ENCODE peak calls at places on chromosomes 13 and 19, in four cellular contexts. E is K562, V is HepG2, Y is GM12878. C is an unnamed sample.

GRCh38 chr13:25541434-25542123 is 169.8 kb downstream of the ATP8A2 start:
- DNase-seq in Y (no peak), E (no peak), V (no peak), C (no peak)

GRCh38 chr19:2201473-2202148 is 34.5 kb downstream of the PLEKHJ1 start:
- DNase-seq in V (no peak), E (no peak), Y (no peak), C (no peak)

GRCh38 chr13:80571346-80572307 is 230.7 kb upstream of the SPRY2 start:
- DNase-seq in Y (no peak), V (no peak), E (no peak), C (no peak)

GRCh38 chr13:113763254-113763653 is 4.2 kb downstream of the TMEM255B start:
- DNase-seq in Y (no peak), V (no peak), E (no peak), C (no peak)

GRCh38 chr13:51435002-51435578 is 17.7 kb downstream of the INTS6 start:
- DNase-seq in E (no peak), V (no peak), Y (no peak), C (no peak)

GRCh38 chr19:2283835-2284507 is 2.0 kb upstream of the PEAK3 start:
- DNase-seq in Y (no peak), V (no peak), E (no peak), C (no peak)

GRCh38 chr13:114070098-114070799 is 62.2 kb downstream of the RASA3 start:
- DNase-seq in V (no peak), E (no peak), Y (no peak), C (no peak)

GRCh38 chr13:45015300-45015699 is 26.0 kb downstream of the GPALPP1 start:
- DNase-seq in V (no peak), Y (no peak), E (no peak), C (no peak)

GRCh38 chr13:80962173-80962572 is 621.2 kb upstream of the SPRY2 start:
- DNase-seq in Y (no peak), V (no peak), E (no peak), C (no peak)

GRCh38 chr13:73171926-73172325 is 113.1 kb downstream of the KLF5 start:
- DNase-seq in E (no peak), Y (no peak), V (no peak), C (peak; percentile 24)

GRCh38 chr19:11699931-11700794 is 38.6 kb downstream of the ZNF823 start:
- DNase-seq in E (peak; percentile 29), V (peak; percentile 33), Y (no peak), C (no peak)

GRCh38 chr19:1957562-1958248 is 16.7 kb downstream of the CSNK1G2 start:
- DNase-seq in Y (no peak), E (no peak), V (no peak), C (no peak)

GRCh38 chr19:34733266-34733825 is 697 bp upstream of the ZNF181 start:
- DNase-seq in Y (no peak), V (peak; percentile 80), E (peak; percentile 42), C (peak; percentile 36)

GRCh38 chr13:113904411-113904810 is 40.5 kb upstream of the GAS6 start:
- DNase-seq in V (peak; percentile 25), E (no peak), Y (no peak), C (peak; percentile 66)

GRCh38 chr19:13839193-13839937 is 37.6 kb upstream of the NANOS3 start:
- DNase-seq in E (peak; percentile 71), V (no peak), Y (peak; percentile 69), C (peak; percentile 57)

GRCh38 chr19:42436006-42436405 is 6.7 kb downstream of the CXCL17 start:
- DNase-seq in Y (no peak), E (no peak), V (peak; percentile 42), C (no peak)

GRCh38 chr13:44274838-44275237 is 98.8 kb upstream of the SERP2 start:
- DNase-seq in Y (no peak), V (no peak), E (no peak), C (no peak)

GRCh38 chr19:18202759-18203407 is 959 bp downstream of the RAB3A start:
- DNase-seq in V (no peak), E (peak; percentile 48), Y (no peak), C (peak; percentile 71)

DNA sequence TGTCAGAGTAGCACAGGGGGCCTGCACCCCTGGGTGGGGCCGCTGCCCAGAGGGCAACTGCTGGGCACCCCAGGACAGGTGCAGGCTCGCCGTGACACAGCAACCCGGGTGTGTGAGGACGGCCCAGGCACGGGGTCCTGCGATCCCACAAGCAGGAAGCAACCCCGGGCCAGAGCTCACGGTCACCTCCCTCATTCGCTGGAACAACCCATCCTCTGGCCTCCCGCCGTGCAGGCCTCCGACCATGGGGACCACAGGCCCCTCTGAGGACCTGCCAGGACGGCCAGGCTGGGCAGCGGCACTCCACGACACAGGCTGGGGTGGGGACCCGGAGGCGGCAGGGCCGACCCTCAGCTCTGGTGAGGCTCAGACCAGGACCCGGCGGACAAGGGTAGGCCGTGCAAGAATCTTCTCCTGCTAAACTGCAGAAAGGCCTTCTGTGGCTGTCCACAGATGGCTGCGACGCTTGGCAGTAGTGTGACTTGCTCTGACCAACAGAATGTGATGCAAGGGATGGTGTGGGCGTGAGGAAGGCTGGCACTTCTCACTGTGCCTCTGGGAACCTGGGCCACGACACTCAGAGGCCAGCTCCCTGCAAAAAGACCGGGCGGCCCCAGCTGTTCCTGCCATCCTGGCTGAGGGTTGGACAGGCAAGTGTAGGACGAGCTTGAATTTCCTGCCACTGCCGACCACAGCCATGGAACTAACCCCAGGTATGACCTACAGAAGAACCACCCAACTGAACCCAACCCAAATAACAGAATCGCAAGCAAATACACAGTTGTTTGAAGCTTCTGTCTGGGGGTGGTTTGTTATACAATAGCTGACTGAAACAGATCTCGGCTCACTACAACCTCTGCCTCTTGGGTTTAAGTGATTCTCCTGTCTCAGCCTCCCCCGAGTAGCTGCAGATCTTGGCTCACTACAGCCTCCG is 26.5 kb downstream of the PIP5K1C start:
- DNase-seq in E (no peak), V (no peak), Y (no peak), C (no peak)
- TF ChIP-seq NR2C2 in E (no peak), V (no peak), Y (no peak), C (no peak)

GRCh38 chr19:32289566-32290210 is 55.7 kb upstream of the ZNF507 start:
- DNase-seq in E (no peak), V (no peak), Y (no peak), C (no peak)

GRCh38 chr19:32294871-32295438 is 50.5 kb upstream of the ZNF507 start:
- DNase-seq in Y (no peak), V (no peak), E (no peak), C (no peak)

GRCh38 chr19:32287086-32287485 is 58.3 kb upstream of the ZNF507 start:
- DNase-seq in Y (no peak), E (no peak), V (no peak), C (no peak)

GRCh38 chr19:32287811-32288227 is 57.6 kb upstream of the ZNF507 start:
- DNase-seq in E (peak; percentile 21), Y (no peak), V (peak; percentile 67), C (peak; percentile 87)

GRCh38 chr19:32291876-32292275 is 53.5 kb upstream of the ZNF507 start:
- DNase-seq in E (no peak), V (no peak), Y (no peak), C (no peak)
- TF ChIP-seq ETV6 in E (no peak), V (no peak), Y (no peak), C (no peak)

GRCh38 chr19:14985133-14985532 is 5.5 kb upstream of the SLC1A6 start:
- DNase-seq in Y (no peak), E (no peak), V (no peak), C (no peak)
- TF ChIP-seq NR2C2 in Y (no peak), E (no peak), V (no peak), C (no peak)

GRCh38 chr13:106378263-106378662 is 157.2 kb downstream of the EFNB2 start:
- DNase-seq in V (no peak), Y (no peak), E (no peak), C (no peak)

GRCh38 chr13:106374631-106375030 is 160.8 kb downstream of the EFNB2 start:
- DNase-seq in E (no peak), V (no peak), Y (no peak), C (no peak)

GRCh38 chr13:106375085-106375484 is 160.4 kb downstream of the EFNB2 start:
- DNase-seq in V (no peak), Y (no peak), E (no peak), C (no peak)

GRCh38 chr13:106377341-106377740 is 158.1 kb downstream of the EFNB2 start:
- DNase-seq in E (no peak), V (no peak), Y (no peak), C (no peak)

DNA sequence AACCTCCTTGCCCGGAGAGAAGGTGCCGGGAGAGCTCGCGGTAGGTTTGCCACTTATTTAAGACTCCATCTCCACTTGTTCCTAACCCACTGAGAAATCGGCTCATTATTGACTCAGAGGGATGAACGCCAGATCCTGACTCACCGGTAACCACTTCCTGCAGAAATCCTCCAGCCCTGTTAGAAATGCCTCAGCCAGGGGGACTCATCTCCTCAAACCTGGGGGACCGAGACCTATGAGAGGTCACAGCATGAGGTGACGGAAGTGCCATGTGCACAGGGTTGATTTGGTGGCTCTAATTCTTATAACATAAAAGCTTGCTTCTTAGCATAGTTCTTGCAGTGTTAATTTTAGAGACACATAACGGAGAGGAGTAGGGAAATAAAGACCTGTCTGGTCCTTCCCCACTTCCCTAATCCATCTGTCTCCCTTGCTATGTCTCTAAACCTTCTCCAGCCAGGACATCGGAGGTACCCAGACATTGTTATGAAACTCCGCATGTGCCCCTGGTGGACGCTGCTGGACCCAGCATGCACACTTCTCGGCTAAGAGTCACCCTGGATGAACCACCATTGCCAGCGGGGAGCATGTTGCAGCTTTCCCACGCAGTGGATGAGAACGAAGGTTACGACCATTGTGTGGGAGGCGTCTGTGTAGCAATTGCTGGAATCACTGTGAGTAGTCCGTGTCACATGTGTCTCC is 158.9 kb downstream of the EFNB2 start:
- DNase-seq in V (no peak), Y (no peak), E (no peak), C (no peak)
- TF ChIP-seq ETV6 in V (no peak), Y (no peak), E (no peak), C (no peak)

C was measured in WTC11.